ENCODE peak calls at places on chromosomes 16 and 17, in eight cellular contexts. M is nephron progenitor cell, T is KG1, E is DMS 273 treated with DMSO at 0.1 percent for 48 hours, W is heart left ventricle, J is iPS-NIHi11, V is T-helper 2 cell, F is foreskin keratinocyte. H is an unnamed sample.

GRCh38 chr17:31339906-31340661 is 18.7 kb upstream of the EVI2A start:
- DNase-seq in M (no peak), T (no peak), E (no peak), W (no peak), J (peak; percentile 31), V (no peak), F (peak; percentile 86), H (peak; percentile 35)

GRCh38 chr16:57998484-57998883 is 2.0 kb downstream of the ZNF319 start:
- DNase-seq in M (no peak), T (no peak), E (no peak), W (no peak), J (no peak), V (no peak), F (peak; percentile 66), H (peak; percentile 53)

GRCh38 chr17:14300628-14301278 is at the start of gene HS3ST3B1:
- DNase-seq in M (peak; percentile 100), T (peak; percentile 11), E (peak; percentile 88), W (peak; percentile 99), J (peak; percentile 96), V (peak; percentile 96), F (peak; percentile 97), H (peak; percentile 97)

GRCh38 chr17:55174133-55174532 is 90.6 kb upstream of the HLF start:
- DNase-seq in M (no peak), T (no peak), E (no peak), W (no peak), J (no peak), V (no peak), F (no peak), H (no peak)

GRCh38 chr16:684067-684794 is at the start of gene JMJD8:
- DNase-seq in M (peak; percentile 97), T (peak; percentile 79), E (peak; percentile 83), W (peak; percentile 99), J (peak; percentile 92), V (peak; percentile 91), F (peak; percentile 91), H (peak; percentile 85)

GRCh38 chr16:84153660-84154214 is 8.6 kb downstream of the DNAAF1 start:
- DNase-seq in M (no peak), T (no peak), E (no peak), W (no peak), J (no peak), V (no peak), F (no peak), H (no peak)

GRCh38 chr16:81517630-81518438 is 73.2 kb downstream of the CMIP start:
- DNase-seq in M (no peak), T (no peak), E (no peak), W (no peak), J (no peak), V (no peak), F (no peak), H (peak; percentile 44)

GRCh38 chr16:24610421-24610765 is 71.0 kb downstream of the RBBP6 start:
- DNase-seq in M (peak; percentile 34), T (no peak), E (no peak), W (peak; percentile 41), J (peak; percentile 68), V (no peak), F (peak; percentile 14), H (no peak)

GRCh38 chr16:4729876-4730275 is 4.2 kb downstream of the ANKS3 start:
- DNase-seq in M (no peak), T (no peak), E (no peak), W (no peak), J (no peak), V (no peak), F (no peak), H (no peak)

GRCh38 chr17:40605301-40605700 is 40.0 kb upstream of the CCR7 start:
- DNase-seq in M (no peak), T (no peak), E (no peak), W (no peak), J (no peak), V (no peak), F (no peak), H (no peak)

GRCh38 chr16:89565506-89566372 is 5.3 kb downstream of the RPL13 start:
- DNase-seq in M (peak; percentile 56), T (peak; percentile 43), E (peak; percentile 78), W (no peak), J (peak; percentile 74), V (no peak), F (peak; percentile 68), H (peak; percentile 61)

GRCh38 chr17:40110457-40110856 is 10.1 kb upstream of the NR1D1 start:
- DNase-seq in M (no peak), T (no peak), E (no peak), W (peak; percentile 62), J (no peak), V (no peak), F (no peak), H (no peak)

GRCh38 chr16:9159839-9160550 is 68.6 kb downstream of the HAPSTR1 start:
- DNase-seq in M (peak; percentile 77), T (no peak), E (no peak), W (no peak), J (peak; percentile 83), V (no peak), F (peak; percentile 54), H (peak; percentile 59)

GRCh38 chr16:58755989-58756649 is 22.0 kb upstream of the GOT2 start:
- DNase-seq in M (peak; percentile 69), T (peak; percentile 59), E (peak; percentile 24), W (peak; percentile 75), J (peak; percentile 79), V (peak; percentile 29), F (peak; percentile 45), H (peak; percentile 61)

GRCh38 chr17:4838306-4838785 is 5.2 kb downstream of the MINK1 start:
- DNase-seq in M (no peak), T (no peak), E (no peak), W (no peak), J (no peak), V (no peak), F (no peak), H (no peak)

GRCh38 chr17:51720439-51720838 is 438.1 kb downstream of the CA10 start:
- DNase-seq in M (no peak), T (no peak), E (no peak), W (no peak), J (no peak), V (no peak), F (no peak), H (no peak)

GRCh38 chr16:75758215-75758614 is 31.9 kb upstream of the CPHXL start:
- DNase-seq in M (no peak), T (no peak), E (no peak), W (no peak), J (no peak), V (no peak), F (no peak), H (no peak)

GRCh38 chr16:30009990-30010816 is 624 bp downstream of the DOC2A start:
- DNase-seq in M (no peak), T (no peak), E (no peak), W (no peak), J (no peak), V (no peak), F (no peak), H (no peak)

GRCh38 chr17:67821871-67822367 is 3.4 kb upstream of the BPTF start:
- DNase-seq in M (no peak), T (no peak), E (no peak), W (no peak), J (no peak), V (no peak), F (no peak), H (no peak)

GRCh38 chr16:24936151-24936550 is 79.0 kb downstream of the ARHGAP17 start:
- DNase-seq in M (no peak), T (no peak), E (no peak), W (no peak), J (no peak), V (no peak), F (no peak), H (no peak)

GRCh38 chr16:50642349-50642748 is 38.8 kb downstream of the SNX20 start:
- DNase-seq in M (no peak), T (no peak), E (no peak), W (no peak), J (no peak), V (no peak), F (no peak), H (no peak)

GRCh38 chr16:55495616-55496289 is 13.1 kb upstream of the LPCAT2 start:
- DNase-seq in M (no peak), T (no peak), E (peak; percentile 87), W (no peak), J (no peak), V (no peak), F (peak; percentile 90), H (peak; percentile 37)

GRCh38 chr17:44909681-44910144 is 5.6 kb downstream of the GFAP start:
- DNase-seq in M (no peak), T (no peak), E (no peak), W (no peak), J (no peak), V (no peak), F (peak; percentile 87), H (peak; percentile 68)

GRCh38 chr17:81130385-81131288 is 34.7 kb upstream of the PVALEF start:
- DNase-seq in M (no peak), T (no peak), E (no peak), W (no peak), J (no peak), V (no peak), F (no peak), H (no peak)

GRCh38 chr17:73027130-73027741 is 65.3 kb downstream of the SLC39A11 start:
- DNase-seq in M (no peak), T (no peak), E (no peak), W (no peak), J (no peak), V (no peak), F (no peak), H (no peak)

GRCh38 chr16:84726079-84726669 is 26.4 kb downstream of the USP10 start:
- DNase-seq in M (peak; percentile 93), T (peak; percentile 85), E (peak; percentile 37), W (peak; percentile 93), J (peak; percentile 63), V (peak; percentile 78), F (peak; percentile 67), H (peak; percentile 67)

GRCh38 chr16:76854234-76854633 is 336.8 kb upstream of the MON1B start:
- DNase-seq in M (no peak), T (no peak), E (no peak), W (no peak), J (no peak), V (no peak), F (no peak), H (no peak)

GRCh38 chr17:64448665-64449512 is at the start of gene MILR1:
- DNase-seq in M (no peak), T (peak; percentile 73), E (no peak), W (no peak), J (no peak), V (no peak), F (peak; percentile 42), H (peak; percentile 39)

GRCh38 chr16:68079616-68080344 is 5.4 kb upstream of the NFATC3 start:
- DNase-seq in M (peak; percentile 62), T (peak; percentile 85), E (no peak), W (peak; percentile 89), J (no peak), V (peak; percentile 30), F (no peak), H (no peak)

GRCh38 chr17:70938311-70938710 is 769.0 kb downstream of the KCNJ2 start:
- DNase-seq in M (no peak), T (no peak), E (no peak), W (no peak), J (no peak), V (no peak), F (no peak), H (no peak)

GRCh38 chr16:88772871-88773811 is 11.9 kb downstream of the PIEZO1 start:
- DNase-seq in M (peak; percentile 62), T (no peak), E (peak; percentile 95), W (peak; percentile 75), J (no peak), V (no peak), F (peak; percentile 36), H (no peak)

GRCh38 chr17:79280822-79281572 is 206.4 kb downstream of the ENGASE start:
- DNase-seq in M (no peak), T (no peak), E (no peak), W (no peak), J (no peak), V (no peak), F (no peak), H (no peak)

GRCh38 chr17:43780135-43780534 is at the start of gene CFAP97D1:
- DNase-seq in M (no peak), T (no peak), E (no peak), W (no peak), J (no peak), V (no peak), F (no peak), H (no peak)

GRCh38 chr17:55845385-55845784 is 94.5 kb downstream of the PCTP start:
- DNase-seq in M (peak; percentile 78), T (no peak), E (no peak), W (peak; percentile 53), J (peak; percentile 84), V (no peak), F (peak; percentile 8), H (peak; percentile 20)

H was measured in RWPE1.